ENCODE peak calls at places on chromosome 5, in ten cellular contexts. H is heart left ventricle; G is Daoy; N is activated CD4-positive, alpha-beta T cell treated with anti-CD3 and anti-CD28 coated beads, Interleukin-2, amount 10 ng/mL, durations not matched to agents 7 days and 5 days; Q is activated T-cell treated with anti-CD3 and anti-CD28 coated beads for 1 hour; B is neuronal stem cell; T is CD8-positive, alpha-beta T cell; W is mucosa of descending colon; K is HuH-7.5; Z is MM.1S. J is an unnamed sample.

GRCh38 chr5:85077581-85077980 is 692.9 kb upstream of the EDIL3 start:
- DNase-seq in H (no peak), G (no peak), N (no peak), Q (no peak), B (no peak), T (no peak), W (no peak), K (no peak), Z (no peak), J (no peak)

GRCh38 chr5:176570044-176570443 is 20.9 kb downstream of the CDHR2 start:
- DNase-seq in H (no peak), G (no peak), N (no peak), Q (no peak), B (no peak), T (no peak), W (no peak), K (no peak), Z (no peak), J (no peak)

GRCh38 chr5:57094753-57095683 is 78.8 kb upstream of the GPBP1 start:
- DNase-seq in H (no peak), G (peak), N (no peak), Q (no peak), B (no peak), T (no peak), W (peak), K (no peak), Z (no peak), J (peak)

GRCh38 chr5:135547590-135548254 is 12.0 kb upstream of the NEUROG1 start:
- DNase-seq in H (no peak), G (no peak), N (no peak), Q (no peak), B (no peak), T (no peak), W (no peak), K (no peak), Z (peak), J (no peak)

GRCh38 chr5:180873628-180874520 is 12.8 kb upstream of the ZFP62 start:
- DNase-seq in H (no peak), G (peak), N (no peak), Q (no peak), B (no peak), T (no peak), W (peak), K (no peak), Z (no peak), J (peak)

GRCh38 chr5:10624244-10624643 is 60.4 kb downstream of the ANKRD33B start:
- DNase-seq in H (no peak), G (no peak), N (no peak), Q (no peak), B (no peak), T (no peak), W (no peak), K (no peak), Z (no peak), J (no peak)

GRCh38 chr5:101783241-101784095 is 512.6 kb downstream of the SLCO4C1 start:
- DNase-seq in H (no peak), G (no peak), N (no peak), Q (no peak), B (no peak), T (no peak), W (no peak), K (no peak), Z (no peak), J (no peak)

GRCh38 chr5:36442796-36443195 is 141.1 kb upstream of the RANBP3L start:
- DNase-seq in H (no peak), G (peak), N (no peak), Q (no peak), B (no peak), T (no peak), W (no peak), K (no peak), Z (no peak), J (peak)

GRCh38 chr5:1801954-1802295 is 718 bp downstream of the NDUFS6 start:
- DNase-seq in H (no peak), G (no peak), N (no peak), Q (no peak), B (no peak), T (no peak), W (no peak), K (peak), Z (peak), J (peak)

GRCh38 chr5:97543158-97543557 is 360.1 kb upstream of the RIOK2 start:
- DNase-seq in H (no peak), G (no peak), N (no peak), Q (no peak), B (no peak), T (no peak), W (no peak), K (no peak), Z (no peak), J (no peak)

GRCh38 chr5:181160144-181160754 is 12.9 kb downstream of the OR2V2 start:
- DNase-seq in H (no peak), G (peak), N (peak), Q (peak), B (peak), T (peak), W (peak), K (peak), Z (peak), J (peak)

GRCh38 chr5:3325206-3325605 is 270.4 kb upstream of the IRX1 start:
- DNase-seq in H (no peak), G (peak), N (no peak), Q (no peak), B (no peak), T (no peak), W (no peak), K (no peak), Z (no peak), J (peak)

GRCh38 chr5:172766287-172767104 is 4.5 kb downstream of the DUSP1 start:
- DNase-seq in H (peak), G (peak), N (no peak), Q (no peak), B (no peak), T (no peak), W (peak), K (no peak), Z (no peak), J (peak)

GRCh38 chr5:143714629-143715028 is 97.3 kb upstream of the HMHB1 start:
- DNase-seq in H (no peak), G (no peak), N (no peak), Q (no peak), B (no peak), T (no peak), W (no peak), K (no peak), Z (no peak), J (peak)

GRCh38 chr5:89471556-89471955 is 588.6 kb upstream of the MEF2C start:
- DNase-seq in H (no peak), G (no peak), N (no peak), Q (no peak), B (no peak), T (no peak), W (no peak), K (no peak), Z (no peak), J (no peak)

GRCh38 chr5:15746833-15747232 is 246.9 kb downstream of the FBXL7 start:
- DNase-seq in H (no peak), G (no peak), N (no peak), Q (no peak), B (no peak), T (no peak), W (no peak), K (no peak), Z (no peak), J (peak)

GRCh38 chr5:65035212-65036206 is 266.8 kb downstream of the CWC27 start:
- DNase-seq in H (peak), G (peak), N (peak), Q (peak), B (peak), T (peak), W (peak), K (peak), Z (peak), J (peak)

GRCh38 chr5:82347213-82347947 is 69.2 kb upstream of the RPS23 start:
- DNase-seq in H (no peak), G (peak), N (no peak), Q (no peak), B (no peak), T (no peak), W (no peak), K (no peak), Z (no peak), J (peak)

GRCh38 chr5:102481044-102481715 is 17.6 kb downstream of the SLCO6A1 start:
- DNase-seq in H (no peak), G (no peak), N (no peak), Q (no peak), B (no peak), T (no peak), W (no peak), K (no peak), Z (peak), J (peak)

GRCh38 chr5:139664727-139665351 is 16.7 kb downstream of the CXXC5 start:
- DNase-seq in H (no peak), G (no peak), N (no peak), Q (no peak), B (no peak), T (no peak), W (no peak), K (no peak), Z (no peak), J (no peak)

GRCh38 chr5:128084228-128085167 is 932 bp downstream of the SLC12A2 start:
- DNase-seq in H (peak), G (peak), N (peak), Q (peak), B (peak), T (peak), W (peak), K (peak), Z (peak), J (peak)

GRCh38 chr5:151215546-151215880 is 8.4 kb downstream of the CCDC69 start:
- DNase-seq in H (no peak), G (no peak), N (no peak), Q (no peak), B (no peak), T (no peak), W (no peak), K (no peak), Z (no peak), J (no peak)

GRCh38 chr5:176644878-176645670 is 2.2 kb upstream of the TSPAN17 start:
- DNase-seq in H (no peak), G (no peak), N (no peak), Q (no peak), B (no peak), T (no peak), W (peak), K (no peak), Z (no peak), J (no peak)

GRCh38 chr5:15717002-15717401 is 217.0 kb downstream of the FBXL7 start:
- DNase-seq in H (no peak), G (no peak), N (no peak), Q (no peak), B (no peak), T (no peak), W (no peak), K (no peak), Z (no peak), J (no peak)